ENCODE peak calls at places on chromosome 16, in six cellular contexts. B, F, N, M, K and H are unnamed samples.

GRCh38 chr16:31344712-31345111 is 10.3 kb upstream of the ITGAX start:
- DNase-seq in B (no peak), F (no peak), N (no peak), M (no peak), K (no peak), H (no peak)

GRCh38 chr16:10226672-10227306 is 44.6 kb upstream of the GRIN2A start:
- DNase-seq in B (no peak), F (no peak), N (no peak), M (no peak), K (no peak), H (no peak)

GRCh38 chr16:30053376-30054015 is 12.1 kb upstream of the ALDOA start:
- DNase-seq in B (no peak), F (no peak), N (no peak), M (peak), K (no peak), H (no peak)

GRCh38 chr16:75196826-75197225 is 10.1 kb downstream of the CTRB2 start:
- DNase-seq in B (no peak), F (no peak), N (peak), M (no peak), K (no peak), H (no peak)

GRCh38 chr16:55323637-55324490 is at the start of gene IRX6:
- DNase-seq in B (no peak), F (no peak), N (no peak), M (no peak), K (no peak), H (peak)

GRCh38 chr16:89971495-89972243 is 23.1 kb downstream of the DEF8 start:
- DNase-seq in B (no peak), F (no peak), N (no peak), M (no peak), K (no peak), H (no peak)

GRCh38 chr16:68445458-68445857 is 2.9 kb downstream of the SMPD3 start:
- DNase-seq in B (no peak), F (no peak), N (peak), M (peak), K (no peak), H (peak)

GRCh38 chr16:21242756-21243155 is 9.3 kb downstream of the ANKS4B start:
- DNase-seq in B (no peak), F (no peak), N (no peak), M (no peak), K (no peak), H (no peak)

GRCh38 chr16:81752225-81752875 is 26.7 kb upstream of the PLCG2 start:
- DNase-seq in B (no peak), F (peak), N (peak), M (no peak), K (no peak), H (peak)

GRCh38 chr16:85983606-85984005 is 84.6 kb downstream of the IRF8 start:
- DNase-seq in B (no peak), F (no peak), N (no peak), M (no peak), K (no peak), H (no peak)

GRCh38 chr16:85984947-85985451 is 86.0 kb downstream of the IRF8 start:
- DNase-seq in B (no peak), F (no peak), N (no peak), M (no peak), K (no peak), H (no peak)

GRCh38 chr16:85982563-85982939 is 83.6 kb downstream of the IRF8 start:
- DNase-seq in B (no peak), F (peak), N (no peak), M (no peak), K (no peak), H (no peak)

GRCh38 chr16:85983064-85983463 is 84.1 kb downstream of the IRF8 start:
- DNase-seq in B (no peak), F (no peak), N (no peak), M (no peak), K (no peak), H (no peak)

GRCh38 chr16:85984211-85984880 is 85.4 kb downstream of the IRF8 start:
- DNase-seq in B (no peak), F (no peak), N (no peak), M (no peak), K (no peak), H (no peak)
- H3K27ac ChIP-seq in B (no peak), F (no peak), N (no peak), M (no peak), K (no peak), H (no peak)

GRCh38 chr16:48613061-48613957 is 3.3 kb upstream of the N4BP1 start:
- DNase-seq in B (no peak), F (no peak), N (peak), M (peak), K (peak), H (no peak)
- H3K4me3 ChIP-seq in B (no peak), F (no peak), N (no peak), M (no peak), K (peak), H (no peak)

GRCh38 chr16:66928702-66929388 is 3.5 kb upstream of the RRAD start:
- DNase-seq in B (no peak), F (no peak), N (no peak), M (peak), K (no peak), H (peak)
- H3K27ac ChIP-seq in B (no peak), F (peak), N (no peak), M (no peak), K (no peak), H (no peak)

DNA sequence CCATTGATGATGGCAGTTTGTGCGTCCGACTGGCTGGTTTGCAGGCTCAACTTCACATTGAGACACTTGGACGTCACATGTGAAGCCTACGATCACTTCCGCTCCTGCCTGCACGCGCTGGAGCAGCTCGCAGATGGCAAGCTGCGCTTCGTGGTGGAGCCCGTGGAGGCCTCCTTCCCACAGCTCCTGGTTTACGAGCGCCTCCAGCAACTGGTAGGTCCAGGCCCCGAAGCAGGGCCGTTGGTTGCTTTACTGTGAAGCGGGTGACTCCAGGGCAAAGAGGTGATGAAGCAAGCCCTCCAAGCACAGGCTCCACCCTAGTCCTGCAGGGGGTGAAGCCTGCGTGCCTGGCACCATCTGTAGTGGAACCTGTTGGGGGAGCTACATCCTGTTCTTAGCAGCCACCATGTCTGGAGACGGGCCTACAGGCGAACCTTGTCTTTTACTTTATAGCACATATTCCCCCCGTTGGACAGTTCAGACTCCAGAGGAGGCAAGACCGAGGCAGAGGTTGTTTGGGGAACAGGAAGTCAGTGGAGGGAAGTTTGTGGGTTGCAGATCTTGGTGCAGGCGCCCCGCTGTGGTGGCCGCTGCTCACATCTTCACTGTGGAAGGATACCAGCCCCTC is 23.1 kb downstream of the METTL22 start:
- DNase-seq in B (no peak), F (no peak), N (peak), M (no peak), K (no peak), H (no peak)
- H3K4me3 ChIP-seq in B (no peak), F (no peak), N (no peak), M (no peak), K (no peak), H (no peak)

GRCh38 chr16:85445779-85446222 is 167.3 kb upstream of the GSE1 start:
- DNase-seq in B (no peak), F (no peak), N (peak), M (peak), K (no peak), H (no peak)
- H3K27ac ChIP-seq in B (no peak), F (no peak), N (peak), M (no peak), K (no peak), H (no peak)

GRCh38 chr16:2985893-2986355 is 5.7 kb upstream of the PKMYT1 start:
- DNase-seq in B (no peak), F (no peak), N (peak), M (no peak), K (no peak), H (no peak)

GRCh38 chr16:2981899-2982250 is 1.6 kb upstream of the PKMYT1 start:
- DNase-seq in B (no peak), F (no peak), N (no peak), M (no peak), K (no peak), H (no peak)

GRCh38 chr16:2985457-2985856 is 5.2 kb upstream of the PKMYT1 start:
- DNase-seq in B (no peak), F (no peak), N (no peak), M (no peak), K (no peak), H (no peak)

GRCh38 chr16:2982402-2982801 is 2.2 kb upstream of the PKMYT1 start:
- DNase-seq in B (no peak), F (no peak), N (no peak), M (no peak), K (no peak), H (no peak)

DNA sequence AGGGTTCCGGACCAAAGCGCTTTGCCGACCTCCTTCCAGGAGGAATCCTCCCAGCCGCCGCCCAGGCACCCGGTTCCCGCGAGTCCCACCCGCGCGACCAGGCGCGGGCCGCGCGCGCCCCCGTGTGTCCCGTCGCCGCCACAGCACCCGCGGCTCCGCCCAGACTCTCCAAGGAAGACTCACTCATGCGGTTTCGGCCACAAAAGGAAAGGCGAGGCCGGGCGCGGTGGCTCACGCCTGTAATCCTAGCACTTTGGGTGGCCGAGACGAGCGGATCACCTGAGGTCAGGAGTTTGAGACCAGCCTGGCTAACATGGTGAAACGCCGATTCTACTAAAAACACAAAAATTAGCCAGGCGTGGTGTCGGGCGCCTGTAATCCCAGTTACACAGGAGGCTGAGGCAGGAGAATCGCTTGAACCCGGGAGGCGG is 3.5 kb upstream of the PKMYT1 start:
- DNase-seq in B (peak), F (peak), N (peak), M (peak), K (peak), H (peak)
- H3K4me3 ChIP-seq in B (peak), F (peak), N (peak), M (peak), K (no peak), H (peak)

GRCh38 chr16:88961031-88961430 is 16.0 kb downstream of the CBFA2T3 start:
- DNase-seq in B (no peak), F (no peak), N (no peak), M (no peak), K (no peak), H (no peak)
- H3K27ac ChIP-seq in B (no peak), F (no peak), N (no peak), M (no peak), K (no peak), H (no peak)